ENCODE peak calls at places on chromosome 19, in five cellular contexts. D, P, S, N and J are unnamed samples.

GRCh38 chr19:46350029-46350757 is 3.3 kb downstream of the PPP5C start:
- DNase-seq in D (no peak), P (peak; percentile 53), S (no peak), N (no peak), J (no peak)

GRCh38 chr19:48553676-48554384 is 1.9 kb downstream of the SULT2B1 start:
- DNase-seq in D (no peak), P (peak; percentile 50), S (peak; percentile 48), N (no peak), J (no peak)

GRCh38 chr19:46609511-46610412 is 8.6 kb downstream of the CALM3 start:
- DNase-seq in D (no peak), P (peak; percentile 6), S (no peak), N (no peak), J (peak; percentile 16)

GRCh38 chr19:3075605-3076431 is 13.5 kb upstream of the TLE5 start:
- DNase-seq in D (no peak), P (peak; percentile 75), S (peak; percentile 74), N (peak; percentile 43), J (no peak)

GRCh38 chr19:38061294-38061693 is 154.3 kb downstream of the SIPA1L3 start:
- DNase-seq in D (no peak), P (no peak), S (no peak), N (no peak), J (no peak)

GRCh38 chr19:35692010-35692409 is 12.3 kb upstream of the ZBTB32 start:
- DNase-seq in D (no peak), P (no peak), S (no peak), N (no peak), J (no peak)

GRCh38 chr19:35142531-35143230 is 374 bp upstream of the FXYD7 start:
- DNase-seq in D (no peak), P (peak; percentile 67), S (peak; percentile 84), N (peak; percentile 47), J (peak; percentile 79)

GRCh38 chr19:7328647-7329046 is 20.1 kb upstream of the ARHGEF18 start:
- DNase-seq in D (no peak), P (no peak), S (no peak), N (peak; percentile 48), J (no peak)

GRCh38 chr19:41332000-41332399 is 21.7 kb downstream of the TGFB1 start:
- DNase-seq in D (no peak), P (no peak), S (no peak), N (no peak), J (no peak)

GRCh38 chr19:4337906-4338440 is 654 bp downstream of the STAP2 start:
- DNase-seq in D (no peak), P (peak; percentile 62), S (peak; percentile 42), N (no peak), J (no peak)

GRCh38 chr19:40335855-40336700 is 12.1 kb downstream of the C19orf47 start:
- DNase-seq in D (no peak), P (no peak), S (no peak), N (no peak), J (no peak)

GRCh38 chr19:45027371-45027770 is 11.5 kb upstream of the CLASRP start:
- DNase-seq in D (no peak), P (no peak), S (no peak), N (no peak), J (no peak)

GRCh38 chr19:3801412-3802096 is 15.4 kb upstream of the MATK start:
- DNase-seq in D (no peak), P (peak; percentile 37), S (peak; percentile 72), N (no peak), J (peak; percentile 74)

GRCh38 chr19:1063030-1063908 is 3.7 kb upstream of the ARHGAP45 start:
- DNase-seq in D (no peak), P (no peak), S (no peak), N (peak; percentile 73), J (no peak)

GRCh38 chr19:6528544-6529121 is 2.2 kb upstream of the TNFSF9 start:
- DNase-seq in D (no peak), P (peak; percentile 51), S (no peak), N (no peak), J (peak; percentile 83)

GRCh38 chr19:2500861-2501260 is 24.9 kb downstream of the GADD45B start:
- DNase-seq in D (no peak), P (peak; percentile 25), S (no peak), N (no peak), J (no peak)

GRCh38 chr19:41324921-41325639 is 15.1 kb downstream of the CCDC97 start:
- DNase-seq in D (no peak), P (peak; percentile 57), S (peak; percentile 60), N (no peak), J (peak; percentile 90)

GRCh38 chr19:1618157-1619093 is 13.2 kb upstream of the UQCR11 start:
- DNase-seq in D (no peak), P (peak; percentile 60), S (peak; percentile 44), N (no peak), J (no peak)

GRCh38 chr19:5290336-5291262 is 50.0 kb downstream of the PTPRS start:
- DNase-seq in D (no peak), P (no peak), S (no peak), N (no peak), J (no peak)

GRCh38 chr19:6069268-6069771 is 41.0 kb downstream of the RFX2 start:
- DNase-seq in D (no peak), P (no peak), S (no peak), N (no peak), J (no peak)

GRCh38 chr19:7303470-7303869 is 9.3 kb upstream of the INSR start:
- DNase-seq in D (no peak), P (no peak), S (no peak), N (no peak), J (no peak)

GRCh38 chr19:53657778-53658177 is 26.0 kb downstream of the DPRX start:
- DNase-seq in D (no peak), P (no peak), S (no peak), N (no peak), J (peak; percentile 31)

GRCh38 chr19:17337675-17338439 is 504 bp downstream of the GTPBP3 start:
- DNase-seq in D (no peak), P (no peak), S (peak; percentile 63), N (peak; percentile 69), J (no peak)

GRCh38 chr19:8150178-8150865 is 930 bp upstream of the FBN3 start:
- DNase-seq in D (no peak), P (no peak), S (no peak), N (no peak), J (no peak)

GRCh38 chr19:7475665-7476064 is 13.2 kb downstream of the PEX11G start:
- DNase-seq in D (no peak), P (no peak), S (no peak), N (no peak), J (no peak)

GRCh38 chr19:17086129-17086528 is 10.6 kb downstream of the MYO9B start:
- DNase-seq in D (no peak), P (no peak), S (no peak), N (no peak), J (no peak)

GRCh38 chr19:19443902-19444693 is 38.6 kb downstream of the GATAD2A start:
- DNase-seq in D (no peak), P (no peak), S (no peak), N (no peak), J (no peak)

GRCh38 chr19:18431351-18432197 is 6.4 kb downstream of the ISYNA1 start:
- DNase-seq in D (no peak), P (no peak), S (no peak), N (no peak), J (no peak)

GRCh38 chr19:38684078-38684861 is 36.8 kb downstream of the ACTN4 start:
- DNase-seq in D (peak; percentile 78), P (peak; percentile 87), S (no peak), N (peak; percentile 38), J (peak; percentile 79)

GRCh38 chr19:33795370-33796163 is 1.1 kb upstream of the KCTD15 start:
- DNase-seq in D (no peak), P (peak; percentile 82), S (peak; percentile 97), N (no peak), J (peak; percentile 91)

GRCh38 chr19:2711175-2711936 is 8.9 kb upstream of the GNG7 start:
- DNase-seq in D (no peak), P (no peak), S (no peak), N (no peak), J (peak; percentile 25)

GRCh38 chr19:40800339-40800996 is 1.5 kb downstream of the EGLN2 start:
- DNase-seq in D (no peak), P (no peak), S (no peak), N (no peak), J (no peak)

GRCh38 chr19:35170359-35171061 is 16.0 kb downstream of the FXYD5 start:
- DNase-seq in D (no peak), P (no peak), S (no peak), N (no peak), J (no peak)

DNA sequence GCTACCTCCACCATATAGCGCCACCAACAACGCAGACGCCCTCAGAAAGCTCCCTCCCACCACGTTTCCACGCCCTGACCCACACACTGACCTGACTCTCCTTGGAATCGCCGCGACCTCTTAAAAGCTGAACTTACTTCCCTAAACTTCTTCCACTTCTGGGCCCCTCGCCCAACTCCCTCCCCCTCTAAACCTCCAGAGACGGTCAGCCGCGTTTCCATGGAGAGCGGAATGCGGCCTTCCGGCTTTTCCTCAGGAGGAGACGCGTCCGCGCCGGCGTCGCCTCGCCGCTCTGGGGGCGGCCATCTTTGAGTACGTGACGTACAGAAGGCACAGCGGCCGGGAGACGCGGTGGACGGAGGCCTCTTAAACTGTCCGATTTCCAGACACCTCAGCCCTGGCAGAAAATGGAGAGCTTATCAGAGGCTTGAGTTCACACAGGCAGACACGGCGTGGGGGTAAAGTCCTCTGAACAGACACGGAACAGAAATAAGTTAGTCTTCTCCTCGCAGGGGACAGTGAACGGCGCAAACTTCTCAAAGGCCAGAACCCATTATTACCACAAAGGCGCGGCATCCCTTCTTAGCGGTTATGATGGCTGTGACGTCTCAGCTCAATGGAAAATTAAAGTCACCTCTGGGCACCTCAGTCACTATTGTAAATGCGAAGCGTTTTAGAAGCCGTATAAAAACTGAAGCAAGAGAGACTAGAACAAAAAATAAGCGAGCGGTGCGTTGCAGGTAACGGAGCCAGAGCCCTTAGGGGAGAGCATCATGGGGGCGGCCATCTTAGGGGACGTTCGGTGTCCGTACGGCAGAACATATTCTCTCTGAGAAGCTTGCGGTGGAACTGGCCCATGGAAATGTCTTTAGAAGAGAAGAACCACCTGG is at the start of gene ZNF432:
- DNase-seq in D (peak; percentile 28), P (peak; percentile 90), S (peak; percentile 99), N (no peak), J (peak; percentile 95)
- TF ChIP-seq CTCF in D (no peak), P (no peak), S (no peak), N (no peak), J (no peak)

GRCh38 chr19:30587869-30588268 is 215.7 kb downstream of the ZNF536 start:
- DNase-seq in D (no peak), P (no peak), S (no peak), N (no peak), J (no peak)
- H3K9me3 ChIP-seq in D (no peaks in the 10 kb centered on the region), P (no peaks in the 10 kb centered on the region), S (no peaks in the 10 kb centered on the region), N (no peaks in the 10 kb centered on the region), J (no peaks in the 10 kb centered on the region)

GRCh38 chr19:15124572-15125231 is 17.5 kb downstream of the SYDE1 start:
- DNase-seq in D (no peak), P (peak; percentile 76), S (no peak), N (no peak), J (peak; percentile 91)
- H3K4me3 ChIP-seq in D (peak overlapping the region; percentile 98), P (peak overlapping the region; percentile 69), S (peak overlapping the region; percentile 58), N (peak overlapping the region; percentile 99), J (peak overlapping the region; percentile 69)

DNA sequence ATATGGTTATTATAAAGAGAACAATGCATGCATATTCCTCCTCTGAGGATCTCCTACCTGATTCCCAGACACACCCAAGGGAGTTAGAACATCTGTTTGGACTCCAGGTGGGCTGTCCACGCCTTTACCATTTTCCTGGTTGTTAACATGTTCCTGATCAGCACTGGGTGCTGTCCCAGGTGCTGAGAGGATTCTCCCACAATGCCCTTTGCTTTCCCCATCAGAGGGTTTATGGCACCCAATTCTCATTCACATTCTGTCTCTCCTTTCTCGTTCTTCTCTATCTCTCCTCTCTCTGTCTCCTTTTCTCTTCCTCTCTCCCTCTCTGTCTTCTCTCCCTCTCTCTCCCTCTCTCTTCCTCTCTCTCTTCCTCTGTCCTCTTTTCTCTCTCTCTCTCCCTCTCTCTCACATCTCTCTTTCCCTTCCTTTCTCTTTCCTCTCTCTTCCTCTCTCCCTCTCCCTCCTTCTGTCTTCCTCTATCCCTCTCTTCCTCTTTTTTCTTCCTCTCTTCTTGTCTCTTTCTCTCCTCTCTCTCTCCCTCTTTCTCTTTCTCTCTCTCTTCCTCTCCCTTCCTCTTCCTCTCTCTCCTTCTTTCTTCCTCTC is 3.3 kb upstream of the RDH13 start:
- DNase-seq in D (no peak), P (no peak), S (peak; percentile 46), N (no peak), J (no peak)
- TF ChIP-seq CTCF in D (no peak), P (no peak), S (no peak), N (no peak), J (no peak)